ENCODE peak calls at places on chromosomes 7 and 10, in four cellular contexts. One of them, this sample, is unnamed.
A peak's percentile ranks its signal among the peaks of the same experiment; 100 is the strongest.

GRCh38 chr10:122207596-122207995 is 63.5 kb upstream of the BTBD16 start:
- DNase-seq in H1: no peak
- DNase-seq in K562: no peak
- DNase-seq in HepG2: no peak
- DNase-seq in this sample: no peak

GRCh38 chr7:91082854-91083495 is 181.3 kb upstream of the FZD1 start:
- DNase-seq in H1: no peak
- DNase-seq in HepG2: no peak
- DNase-seq in K562: no peak
- DNase-seq in this sample: no peak

GRCh38 chr7:121113288-121113687 is 124.8 kb downstream of the CPED1 start:
- DNase-seq in HepG2: no peak
- DNase-seq in K562: no peak
- DNase-seq in H1: no peak
- DNase-seq in this sample: no peak

GRCh38 chr10:111323567-111323966 is 246.7 kb downstream of the ADRA2A start:
- DNase-seq in HepG2: peak; percentile 1
- DNase-seq in H1: no peak
- DNase-seq in K562: no peak
- DNase-seq in this sample: peak; percentile 3

GRCh38 chr10:73931767-73932624 is 21.1 kb downstream of the PLAU start:
- DNase-seq in H1: peak; percentile 67
- DNase-seq in HepG2: peak; percentile 32
- DNase-seq in K562: peak; percentile 87
- DNase-seq in this sample: peak; percentile 72

GRCh38 chr7:47266799-47267198 is 315.1 kb downstream of the TNS3 start:
- DNase-seq in K562: peak; percentile 14
- DNase-seq in H1: no peak
- DNase-seq in HepG2: peak; percentile 71
- DNase-seq in this sample: peak; percentile 55

GRCh38 chr10:6379015-6379776 is 176.5 kb downstream of the PFKFB3 start:
- DNase-seq in H1: no peak
- DNase-seq in HepG2: peak; percentile 33
- DNase-seq in K562: no peak
- DNase-seq in this sample: no peak

GRCh38 chr10:125484035-125484732 is 198.8 kb downstream of the TEX36 start:
- DNase-seq in K562: no peak
- DNase-seq in H1: no peak
- DNase-seq in HepG2: no peak
- DNase-seq in this sample: no peak

GRCh38 chr7:44291066-44291732 is 34.2 kb downstream of the CAMK2B start:
- DNase-seq in K562: no peak
- DNase-seq in H1: no peak
- DNase-seq in HepG2: no peak
- DNase-seq in this sample: no peak

GRCh38 chr10:120336910-120337540 is 120.0 kb upstream of the PLPP4 start:
- DNase-seq in HepG2: peak; percentile 33
- DNase-seq in H1: peak; percentile 25
- DNase-seq in K562: peak; percentile 32
- DNase-seq in this sample: peak; percentile 3

GRCh38 chr7:93923291-93923690 is 1.8 kb downstream of the GNG11 start:
- DNase-seq in H1: no peak
- DNase-seq in K562: no peak
- DNase-seq in HepG2: no peak
- DNase-seq in this sample: peak; percentile 29

GRCh38 chr10:80966326-80966986 is 428.8 kb downstream of the SH2D4B start:
- DNase-seq in K562: no peak
- DNase-seq in HepG2: no peak
- DNase-seq in H1: no peak
- DNase-seq in this sample: no peak

GRCh38 chr7:119572132-119572531 is 700.8 kb upstream of the KCND2 start:
- DNase-seq in H1: no peak
- DNase-seq in K562: no peak
- DNase-seq in HepG2: no peak
- DNase-seq in this sample: no peak

GRCh38 chr7:92645531-92646061 is 55.4 kb upstream of the FAM133B start:
- DNase-seq in HepG2: peak; percentile 7
- DNase-seq in K562: no peak
- DNase-seq in H1: no peak
- DNase-seq in this sample: peak; percentile 44

GRCh38 chr7:5172196-5172800 is 17.7 kb upstream of the WIPI2 start:
- DNase-seq in H1: no peak
- DNase-seq in K562: no peak
- DNase-seq in HepG2: no peak
- DNase-seq in this sample: no peak

GRCh38 chr7:21365866-21366624 is 61.8 kb upstream of the SP4 start:
- DNase-seq in H1: no peak
- DNase-seq in HepG2: peak; percentile 77
- DNase-seq in K562: no peak
- DNase-seq in this sample: peak; percentile 74

GRCh38 chr10:86345296-86346168 is 21.1 kb downstream of the GRID1 start:
- DNase-seq in HepG2: no peak
- DNase-seq in H1: no peak
- DNase-seq in K562: no peak
- DNase-seq in this sample: peak; percentile 84

GRCh38 chr10:34907743-34908425 is 92.8 kb upstream of the PARD3 start:
- DNase-seq in HepG2: no peak
- DNase-seq in K562: no peak
- DNase-seq in H1: no peak
- DNase-seq in this sample: no peak

GRCh38 chr7:115099906-115100305 is 178.0 kb downstream of the MDFIC start:
- DNase-seq in H1: no peak
- DNase-seq in HepG2: peak; percentile 52
- DNase-seq in K562: no peak
- DNase-seq in this sample: peak; percentile 23

GRCh38 chr7:34091330-34091917 is 186.1 kb downstream of the BMPER start:
- DNase-seq in K562: peak; percentile 8
- DNase-seq in H1: no peak
- DNase-seq in HepG2: peak; percentile 38
- DNase-seq in this sample: peak; percentile 53

GRCh38 chr7:131649003-131649541 is 92.6 kb upstream of the PODXL start:
- DNase-seq in H1: no peak
- DNase-seq in HepG2: no peak
- DNase-seq in K562: no peak
- DNase-seq in this sample: no peak

GRCh38 chr10:33612551-33612950 is 278.1 kb upstream of the NRP1 start:
- DNase-seq in H1: no peak
- DNase-seq in K562: no peak
- DNase-seq in HepG2: no peak
- DNase-seq in this sample: no peak

GRCh38 chr7:42843209-42843800 is 68.6 kb downstream of the C7orf25 start:
- DNase-seq in K562: peak; percentile 22
- DNase-seq in HepG2: peak; percentile 31
- DNase-seq in H1: no peak
- DNase-seq in this sample: peak; percentile 36
- TF ChIP-seq CHD2 in K562: no peak
- TF ChIP-seq CHD2 in HepG2: no peak
- TF ChIP-seq CHD2 in H1: no peak
- TF ChIP-seq CHD2 in this sample: no peak

GRCh38 chr7:17660116-17660515 is 280.2 kb downstream of the SNX13 start:
- DNase-seq in HepG2: no peak
- DNase-seq in H1: no peak
- DNase-seq in K562: no peak
- DNase-seq in this sample: no peak
- TF ChIP-seq HDAC2 in HepG2: no peak
- TF ChIP-seq HDAC2 in H1: no peak
- TF ChIP-seq HDAC2 in K562: no peak
- TF ChIP-seq HDAC2 in this sample: no peak

DNA sequence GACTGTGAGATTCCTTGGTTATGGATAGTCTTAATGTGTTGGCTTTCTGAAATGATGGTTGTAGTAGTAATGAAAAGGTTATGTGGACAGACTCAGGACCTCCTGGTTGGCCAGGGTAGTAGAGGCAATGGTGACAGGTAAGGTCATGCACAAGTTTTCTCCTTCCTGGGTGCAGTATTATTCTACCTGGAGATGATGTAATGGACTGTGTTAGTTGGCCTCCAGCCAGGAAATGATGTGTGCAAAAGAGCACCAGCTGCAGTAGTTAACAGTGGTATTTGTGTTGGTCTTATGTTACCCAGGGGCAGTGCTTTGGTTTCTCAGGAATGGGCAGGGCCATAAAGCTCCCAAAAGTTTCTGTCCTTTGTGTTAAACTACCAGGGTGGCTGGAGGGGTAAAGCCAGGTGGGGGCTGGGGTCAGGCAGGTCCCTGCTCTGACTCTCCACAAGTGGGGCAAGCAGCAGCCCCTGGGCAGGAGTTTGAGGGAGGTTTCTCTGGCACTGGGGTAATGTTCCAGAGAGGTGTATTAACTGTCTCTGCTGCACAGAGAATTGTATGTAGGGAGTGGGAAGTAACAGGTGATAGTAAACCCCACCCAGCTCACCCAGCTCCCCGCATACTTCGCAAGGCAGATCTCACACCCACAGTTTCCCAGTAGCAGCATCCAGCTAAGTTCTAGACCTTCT is 36.3 kb downstream of the GPR22 start:
- DNase-seq in HepG2: peak; percentile 56
- DNase-seq in H1: no peak
- DNase-seq in K562: no peak
- DNase-seq in this sample: no peak
- TF ChIP-seq CHD2 in HepG2: no peak
- TF ChIP-seq CHD2 in H1: no peak
- TF ChIP-seq CHD2 in K562: no peak
- TF ChIP-seq CHD2 in this sample: no peak

DNA sequence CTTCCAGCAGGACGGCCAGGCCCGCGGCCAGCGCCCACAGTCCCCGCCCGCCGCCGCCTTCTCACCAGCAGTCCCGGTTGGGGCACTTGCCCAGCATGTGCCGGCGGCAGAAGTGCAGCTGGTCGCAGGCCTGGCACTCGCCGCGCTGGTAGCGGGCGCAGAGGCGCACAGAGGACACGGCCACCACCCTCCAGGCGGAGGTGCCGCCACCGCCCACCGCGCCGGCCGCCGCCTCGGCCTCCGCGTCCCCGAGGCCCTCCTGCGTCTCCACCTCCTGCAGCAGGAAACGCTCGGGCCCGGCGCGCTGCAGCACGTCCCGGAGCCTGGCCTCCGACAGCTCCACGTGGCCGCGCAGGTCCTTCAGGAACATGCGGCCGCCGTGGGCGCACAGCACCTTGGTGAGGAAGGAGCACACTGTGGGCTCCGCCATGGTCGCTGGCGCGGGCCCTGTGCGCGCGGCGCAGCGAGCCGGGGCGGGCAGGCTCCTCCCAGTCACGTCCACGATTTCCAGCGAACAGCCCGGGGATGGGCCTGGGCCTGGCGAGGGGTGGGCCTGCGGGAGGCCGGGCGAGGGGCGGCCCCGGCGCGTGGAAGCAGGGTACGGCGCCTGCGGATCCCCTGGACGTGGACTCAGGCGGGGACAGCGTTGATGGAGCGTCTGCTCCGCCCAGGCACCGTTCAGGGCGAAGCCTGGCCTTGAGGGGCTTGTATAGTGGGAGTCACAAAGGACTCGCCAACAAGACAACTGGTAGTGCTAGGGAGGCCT is at the start of gene ZC3HAV1L:
- DNase-seq in HepG2: peak; percentile 31
- DNase-seq in H1: no peak
- DNase-seq in K562: no peak
- DNase-seq in this sample: peak; percentile 90
- TF ChIP-seq HDAC2 in HepG2: peak; percentile 40
- TF ChIP-seq HDAC2 in H1: no peak
- TF ChIP-seq HDAC2 in K562: no peak
- TF ChIP-seq HDAC2 in this sample: peak; percentile 90

DNA sequence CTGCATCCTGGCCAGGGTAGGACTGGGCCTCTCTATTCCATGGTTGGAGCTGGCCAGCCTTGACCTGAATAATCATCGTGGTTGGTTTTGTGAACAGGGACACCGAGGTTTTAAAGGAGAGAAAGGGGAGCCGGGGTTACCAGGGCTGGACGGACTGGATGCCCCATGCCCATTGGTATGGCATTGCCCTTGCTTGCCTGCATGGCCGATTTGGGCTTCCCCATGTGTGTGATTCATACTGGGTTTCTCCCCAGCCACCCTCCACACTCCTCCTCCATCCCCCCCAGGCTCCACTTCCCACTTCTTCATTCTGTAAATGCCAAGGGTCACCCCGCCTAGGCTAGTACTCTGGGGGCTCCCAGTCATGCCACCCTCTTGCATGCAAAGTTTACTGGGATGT is 98.8 kb upstream of the MACROH2A2 start:
- DNase-seq in K562: no peak
- DNase-seq in HepG2: no peak
- DNase-seq in H1: no peak
- DNase-seq in this sample: no peak
- TF ChIP-seq CHD2 in K562: no peak
- TF ChIP-seq CHD2 in HepG2: no peak
- TF ChIP-seq CHD2 in H1: no peak
- TF ChIP-seq CHD2 in this sample: no peak

GRCh38 chr7:2360791-2361190 is 6.2 kb downstream of the EIF3B start:
- DNase-seq in H1: no peak
- DNase-seq in K562: no peak
- DNase-seq in HepG2: no peak
- DNase-seq in this sample: no peak
- TF ChIP-seq HDAC2 in H1: no peak
- TF ChIP-seq HDAC2 in K562: no peak
- TF ChIP-seq HDAC2 in HepG2: no peak
- TF ChIP-seq HDAC2 in this sample: no peak

GRCh38 chr7:137958593-137959431 is 43.1 kb downstream of the CREB3L2 start:
- DNase-seq in HepG2: no peak
- DNase-seq in K562: peak; percentile 48
- DNase-seq in H1: no peak
- DNase-seq in this sample: peak; percentile 24

GRCh38 chr7:137962491-137962874 is 39.4 kb downstream of the CREB3L2 start:
- DNase-seq in H1: no peak
- DNase-seq in K562: no peak
- DNase-seq in HepG2: no peak
- DNase-seq in this sample: no peak

GRCh38 chr7:137961200-137962177 is 40.4 kb downstream of the CREB3L2 start:
- DNase-seq in K562: peak; percentile 61
- DNase-seq in H1: no peak
- DNase-seq in HepG2: no peak
- DNase-seq in this sample: no peak

GRCh38 chr7:137957887-137958286 is 44.0 kb downstream of the CREB3L2 start:
- DNase-seq in H1: no peak
- DNase-seq in HepG2: no peak
- DNase-seq in K562: no peak
- DNase-seq in this sample: no peak

DNA sequence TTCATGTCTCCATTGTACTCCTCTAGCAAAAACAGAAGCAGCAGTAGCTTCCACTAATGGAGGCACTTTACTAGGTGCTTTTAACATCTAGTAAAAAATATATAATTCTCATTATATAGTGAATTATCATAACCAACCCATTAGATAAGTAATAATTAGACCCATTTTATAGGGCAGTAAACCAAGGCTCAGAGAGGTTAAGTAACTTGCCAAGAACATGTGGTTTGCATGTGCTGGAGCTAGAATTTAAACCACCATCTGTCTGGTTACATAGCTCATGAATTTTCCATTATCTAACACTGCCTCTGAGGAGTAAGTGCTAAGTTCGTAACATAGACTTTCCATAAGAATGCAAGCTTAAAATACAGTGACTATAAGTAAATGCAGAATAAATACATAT is 41.9 kb downstream of the CREB3L2 start:
- DNase-seq in K562: no peak
- DNase-seq in H1: no peak
- DNase-seq in HepG2: no peak
- DNase-seq in this sample: no peak
- TF ChIP-seq CHD2 in K562: no peak
- TF ChIP-seq CHD2 in H1: no peak
- TF ChIP-seq CHD2 in HepG2: no peak
- TF ChIP-seq CHD2 in this sample: no peak

This sample was measured in A549.